ENCODE peak calls at places on chromosomes 2 and 18, in eight cellular contexts. One of them, this sample, is unnamed.

GRCh38 chr2:133871810-133872209 is 303.5 kb upstream of the NCKAP5 start:
- DNase-seq in central memory CD4-positive, alpha-beta T cell: no peak
- DNase-seq in choroid plexus epithelial cell: no peak
- DNase-seq in ecto neural progenitor cell: no peak
- DNase-seq in dermis blood vessel endothelial cell: no peak
- DNase-seq in HTR-8/SVneo: no peak
- DNase-seq in stromal cell of bone marrow: peak
- DNase-seq in stimulated activated CD4-positive, alpha-beta T cell treated with anti-CD3 and anti-CD28 coated beads, Interleukin-1b, Interleukin-23, amount 100 ng/mL, for 24 hours: no peak
- DNase-seq in this sample: no peak

GRCh38 chr2:71156531-71156930 is 26.1 kb downstream of the MPHOSPH10 start:
- DNase-seq in stimulated activated CD4-positive, alpha-beta T cell treated with anti-CD3 and anti-CD28 coated beads, Interleukin-1b, Interleukin-23, amount 100 ng/mL, for 24 hours: no peak
- DNase-seq in central memory CD4-positive, alpha-beta T cell: no peak
- DNase-seq in stromal cell of bone marrow: no peak
- DNase-seq in dermis blood vessel endothelial cell: no peak
- DNase-seq in HTR-8/SVneo: no peak
- DNase-seq in choroid plexus epithelial cell: peak
- DNase-seq in ecto neural progenitor cell: no peak
- DNase-seq in this sample: no peak

GRCh38 chr2:9889812-9890261 is 46.6 kb downstream of the TAF1B start:
- DNase-seq in stimulated activated CD4-positive, alpha-beta T cell treated with anti-CD3 and anti-CD28 coated beads, Interleukin-1b, Interleukin-23, amount 100 ng/mL, for 24 hours: no peak
- DNase-seq in HTR-8/SVneo: no peak
- DNase-seq in stromal cell of bone marrow: no peak
- DNase-seq in central memory CD4-positive, alpha-beta T cell: no peak
- DNase-seq in ecto neural progenitor cell: no peak
- DNase-seq in choroid plexus epithelial cell: peak
- DNase-seq in dermis blood vessel endothelial cell: peak
- DNase-seq in this sample: no peak

GRCh38 chr2:165825041-165825440 is 31.0 kb upstream of the GALNT3 start:
- DNase-seq in central memory CD4-positive, alpha-beta T cell: no peak
- DNase-seq in stimulated activated CD4-positive, alpha-beta T cell treated with anti-CD3 and anti-CD28 coated beads, Interleukin-1b, Interleukin-23, amount 100 ng/mL, for 24 hours: no peak
- DNase-seq in ecto neural progenitor cell: no peak
- DNase-seq in stromal cell of bone marrow: no peak
- DNase-seq in dermis blood vessel endothelial cell: no peak
- DNase-seq in choroid plexus epithelial cell: peak
- DNase-seq in HTR-8/SVneo: no peak
- DNase-seq in this sample: no peak

GRCh38 chr18:61628085-61628484 is 264.7 kb downstream of the RNF152 start:
- DNase-seq in central memory CD4-positive, alpha-beta T cell: no peak
- DNase-seq in stromal cell of bone marrow: no peak
- DNase-seq in choroid plexus epithelial cell: no peak
- DNase-seq in ecto neural progenitor cell: no peak
- DNase-seq in HTR-8/SVneo: no peak
- DNase-seq in dermis blood vessel endothelial cell: peak
- DNase-seq in stimulated activated CD4-positive, alpha-beta T cell treated with anti-CD3 and anti-CD28 coated beads, Interleukin-1b, Interleukin-23, amount 100 ng/mL, for 24 hours: no peak
- DNase-seq in this sample: no peak

GRCh38 chr2:32008811-32009478 is 1.9 kb downstream of the MEMO1 start:
- DNase-seq in central memory CD4-positive, alpha-beta T cell: peak
- DNase-seq in HTR-8/SVneo: no peak
- DNase-seq in choroid plexus epithelial cell: peak
- DNase-seq in dermis blood vessel endothelial cell: peak
- DNase-seq in stromal cell of bone marrow: no peak
- DNase-seq in ecto neural progenitor cell: no peak
- DNase-seq in stimulated activated CD4-positive, alpha-beta T cell treated with anti-CD3 and anti-CD28 coated beads, Interleukin-1b, Interleukin-23, amount 100 ng/mL, for 24 hours: no peak
- DNase-seq in this sample: no peak

GRCh38 chr2:1830936-1831616 is 86.8 kb upstream of the PXDN start:
- DNase-seq in stimulated activated CD4-positive, alpha-beta T cell treated with anti-CD3 and anti-CD28 coated beads, Interleukin-1b, Interleukin-23, amount 100 ng/mL, for 24 hours: no peak
- DNase-seq in HTR-8/SVneo: no peak
- DNase-seq in dermis blood vessel endothelial cell: no peak
- DNase-seq in central memory CD4-positive, alpha-beta T cell: no peak
- DNase-seq in stromal cell of bone marrow: no peak
- DNase-seq in ecto neural progenitor cell: no peak
- DNase-seq in choroid plexus epithelial cell: peak
- DNase-seq in this sample: no peak

GRCh38 chr2:144480257-144480656 is 39.7 kb downstream of the ZEB2 start:
- DNase-seq in ecto neural progenitor cell: no peak
- DNase-seq in stromal cell of bone marrow: no peak
- DNase-seq in HTR-8/SVneo: no peak
- DNase-seq in stimulated activated CD4-positive, alpha-beta T cell treated with anti-CD3 and anti-CD28 coated beads, Interleukin-1b, Interleukin-23, amount 100 ng/mL, for 24 hours: no peak
- DNase-seq in central memory CD4-positive, alpha-beta T cell: no peak
- DNase-seq in choroid plexus epithelial cell: peak
- DNase-seq in dermis blood vessel endothelial cell: peak
- DNase-seq in this sample: no peak

GRCh38 chr2:231745303-231746038 is 35.6 kb downstream of the PDE6D start:
- DNase-seq in ecto neural progenitor cell: no peak
- DNase-seq in dermis blood vessel endothelial cell: no peak
- DNase-seq in stimulated activated CD4-positive, alpha-beta T cell treated with anti-CD3 and anti-CD28 coated beads, Interleukin-1b, Interleukin-23, amount 100 ng/mL, for 24 hours: no peak
- DNase-seq in HTR-8/SVneo: no peak
- DNase-seq in choroid plexus epithelial cell: no peak
- DNase-seq in stromal cell of bone marrow: no peak
- DNase-seq in central memory CD4-positive, alpha-beta T cell: no peak
- DNase-seq in this sample: no peak

GRCh38 chr2:206277503-206277902 is 3.0 kb downstream of the ZDBF2 start:
- DNase-seq in dermis blood vessel endothelial cell: no peak
- DNase-seq in stromal cell of bone marrow: no peak
- DNase-seq in ecto neural progenitor cell: no peak
- DNase-seq in stimulated activated CD4-positive, alpha-beta T cell treated with anti-CD3 and anti-CD28 coated beads, Interleukin-1b, Interleukin-23, amount 100 ng/mL, for 24 hours: no peak
- DNase-seq in central memory CD4-positive, alpha-beta T cell: no peak
- DNase-seq in HTR-8/SVneo: no peak
- DNase-seq in choroid plexus epithelial cell: no peak
- DNase-seq in this sample: no peak

GRCh38 chr2:70083344-70084156 is 3.7 kb upstream of the PCBP1 start:
- DNase-seq in stromal cell of bone marrow: no peak
- DNase-seq in choroid plexus epithelial cell: no peak
- DNase-seq in ecto neural progenitor cell: no peak
- DNase-seq in central memory CD4-positive, alpha-beta T cell: no peak
- DNase-seq in stimulated activated CD4-positive, alpha-beta T cell treated with anti-CD3 and anti-CD28 coated beads, Interleukin-1b, Interleukin-23, amount 100 ng/mL, for 24 hours: no peak
- DNase-seq in dermis blood vessel endothelial cell: no peak
- DNase-seq in HTR-8/SVneo: no peak
- DNase-seq in this sample: no peak

GRCh38 chr2:98726172-98726725 is 4.7 kb downstream of the MGAT4A start:
- DNase-seq in stromal cell of bone marrow: no peak
- DNase-seq in choroid plexus epithelial cell: no peak
- DNase-seq in central memory CD4-positive, alpha-beta T cell: no peak
- DNase-seq in ecto neural progenitor cell: no peak
- DNase-seq in stimulated activated CD4-positive, alpha-beta T cell treated with anti-CD3 and anti-CD28 coated beads, Interleukin-1b, Interleukin-23, amount 100 ng/mL, for 24 hours: no peak
- DNase-seq in HTR-8/SVneo: no peak
- DNase-seq in dermis blood vessel endothelial cell: peak
- DNase-seq in this sample: no peak

GRCh38 chr2:170929686-170930050 is 615 bp downstream of the GORASP2 start:
- DNase-seq in stimulated activated CD4-positive, alpha-beta T cell treated with anti-CD3 and anti-CD28 coated beads, Interleukin-1b, Interleukin-23, amount 100 ng/mL, for 24 hours: peak
- DNase-seq in HTR-8/SVneo: peak
- DNase-seq in stromal cell of bone marrow: no peak
- DNase-seq in choroid plexus epithelial cell: peak
- DNase-seq in central memory CD4-positive, alpha-beta T cell: no peak
- DNase-seq in ecto neural progenitor cell: peak
- DNase-seq in dermis blood vessel endothelial cell: peak
- DNase-seq in this sample: no peak

GRCh38 chr2:235510305-235510704 is 16.5 kb downstream of the AGAP1 start:
- DNase-seq in ecto neural progenitor cell: no peak
- DNase-seq in choroid plexus epithelial cell: no peak
- DNase-seq in stimulated activated CD4-positive, alpha-beta T cell treated with anti-CD3 and anti-CD28 coated beads, Interleukin-1b, Interleukin-23, amount 100 ng/mL, for 24 hours: no peak
- DNase-seq in HTR-8/SVneo: no peak
- DNase-seq in stromal cell of bone marrow: no peak
- DNase-seq in central memory CD4-positive, alpha-beta T cell: no peak
- DNase-seq in dermis blood vessel endothelial cell: no peak
- DNase-seq in this sample: no peak

GRCh38 chr2:224033601-224034000 is 5.5 kb downstream of the SERPINE2 start:
- DNase-seq in stromal cell of bone marrow: no peak
- DNase-seq in HTR-8/SVneo: no peak
- DNase-seq in dermis blood vessel endothelial cell: no peak
- DNase-seq in choroid plexus epithelial cell: no peak
- DNase-seq in ecto neural progenitor cell: no peak
- DNase-seq in central memory CD4-positive, alpha-beta T cell: no peak
- DNase-seq in stimulated activated CD4-positive, alpha-beta T cell treated with anti-CD3 and anti-CD28 coated beads, Interleukin-1b, Interleukin-23, amount 100 ng/mL, for 24 hours: no peak
- DNase-seq in this sample: no peak

GRCh38 chr2:3097804-3098203 is 279.8 kb downstream of the EIPR1 start:
- DNase-seq in stimulated activated CD4-positive, alpha-beta T cell treated with anti-CD3 and anti-CD28 coated beads, Interleukin-1b, Interleukin-23, amount 100 ng/mL, for 24 hours: no peak
- DNase-seq in dermis blood vessel endothelial cell: no peak
- DNase-seq in central memory CD4-positive, alpha-beta T cell: no peak
- DNase-seq in HTR-8/SVneo: no peak
- DNase-seq in ecto neural progenitor cell: no peak
- DNase-seq in choroid plexus epithelial cell: no peak
- DNase-seq in stromal cell of bone marrow: no peak
- DNase-seq in this sample: no peak

GRCh38 chr2:164911832-164912231 is 43.5 kb downstream of the SLC38A11 start:
- DNase-seq in stimulated activated CD4-positive, alpha-beta T cell treated with anti-CD3 and anti-CD28 coated beads, Interleukin-1b, Interleukin-23, amount 100 ng/mL, for 24 hours: no peak
- DNase-seq in stromal cell of bone marrow: no peak
- DNase-seq in dermis blood vessel endothelial cell: no peak
- DNase-seq in HTR-8/SVneo: no peak
- DNase-seq in ecto neural progenitor cell: no peak
- DNase-seq in central memory CD4-positive, alpha-beta T cell: no peak
- DNase-seq in choroid plexus epithelial cell: no peak
- DNase-seq in this sample: no peak

GRCh38 chr2:170253721-170254230 is 75.8 kb downstream of the MYO3B start:
- DNase-seq in stromal cell of bone marrow: no peak
- DNase-seq in dermis blood vessel endothelial cell: no peak
- DNase-seq in HTR-8/SVneo: no peak
- DNase-seq in ecto neural progenitor cell: no peak
- DNase-seq in choroid plexus epithelial cell: no peak
- DNase-seq in stimulated activated CD4-positive, alpha-beta T cell treated with anti-CD3 and anti-CD28 coated beads, Interleukin-1b, Interleukin-23, amount 100 ng/mL, for 24 hours: no peak
- DNase-seq in central memory CD4-positive, alpha-beta T cell: no peak
- DNase-seq in this sample: no peak

GRCh38 chr2:5521462-5521861 is 170.7 kb upstream of the SOX11 start:
- DNase-seq in HTR-8/SVneo: no peak
- DNase-seq in choroid plexus epithelial cell: no peak
- DNase-seq in stromal cell of bone marrow: no peak
- DNase-seq in ecto neural progenitor cell: no peak
- DNase-seq in stimulated activated CD4-positive, alpha-beta T cell treated with anti-CD3 and anti-CD28 coated beads, Interleukin-1b, Interleukin-23, amount 100 ng/mL, for 24 hours: no peak
- DNase-seq in dermis blood vessel endothelial cell: no peak
- DNase-seq in central memory CD4-positive, alpha-beta T cell: no peak
- DNase-seq in this sample: no peak

GRCh38 chr18:48877941-48878340 is 72.8 kb downstream of the SMAD7 start:
- DNase-seq in ecto neural progenitor cell: no peak
- DNase-seq in stromal cell of bone marrow: no peak
- DNase-seq in dermis blood vessel endothelial cell: no peak
- DNase-seq in stimulated activated CD4-positive, alpha-beta T cell treated with anti-CD3 and anti-CD28 coated beads, Interleukin-1b, Interleukin-23, amount 100 ng/mL, for 24 hours: no peak
- DNase-seq in HTR-8/SVneo: no peak
- DNase-seq in central memory CD4-positive, alpha-beta T cell: no peak
- DNase-seq in choroid plexus epithelial cell: no peak
- DNase-seq in this sample: no peak

GRCh38 chr18:66346833-66347595 is 256.9 kb downstream of the CDH19 start:
- DNase-seq in dermis blood vessel endothelial cell: no peak
- DNase-seq in central memory CD4-positive, alpha-beta T cell: no peak
- DNase-seq in ecto neural progenitor cell: no peak
- DNase-seq in HTR-8/SVneo: no peak
- DNase-seq in stromal cell of bone marrow: no peak
- DNase-seq in stimulated activated CD4-positive, alpha-beta T cell treated with anti-CD3 and anti-CD28 coated beads, Interleukin-1b, Interleukin-23, amount 100 ng/mL, for 24 hours: no peak
- DNase-seq in choroid plexus epithelial cell: no peak
- DNase-seq in this sample: no peak

GRCh38 chr2:229454934-229455631 is 184.0 kb upstream of the PID1 start:
- DNase-seq in HTR-8/SVneo: peak
- DNase-seq in choroid plexus epithelial cell: peak
- DNase-seq in stimulated activated CD4-positive, alpha-beta T cell treated with anti-CD3 and anti-CD28 coated beads, Interleukin-1b, Interleukin-23, amount 100 ng/mL, for 24 hours: no peak
- DNase-seq in ecto neural progenitor cell: no peak
- DNase-seq in stromal cell of bone marrow: peak
- DNase-seq in dermis blood vessel endothelial cell: peak
- DNase-seq in central memory CD4-positive, alpha-beta T cell: no peak
- DNase-seq in this sample: no peak

GRCh38 chr18:47120428-47120827 is 29.9 kb downstream of the HDHD2 start:
- DNase-seq in stromal cell of bone marrow: no peak
- DNase-seq in ecto neural progenitor cell: no peak
- DNase-seq in choroid plexus epithelial cell: no peak
- DNase-seq in dermis blood vessel endothelial cell: no peak
- DNase-seq in HTR-8/SVneo: no peak
- DNase-seq in central memory CD4-positive, alpha-beta T cell: no peak
- DNase-seq in stimulated activated CD4-positive, alpha-beta T cell treated with anti-CD3 and anti-CD28 coated beads, Interleukin-1b, Interleukin-23, amount 100 ng/mL, for 24 hours: no peak
- DNase-seq in this sample: no peak

GRCh38 chr2:217402622-217403383 is 542.9 kb upstream of the TNP1 start:
- DNase-seq in HTR-8/SVneo: no peak
- DNase-seq in central memory CD4-positive, alpha-beta T cell: no peak
- DNase-seq in stimulated activated CD4-positive, alpha-beta T cell treated with anti-CD3 and anti-CD28 coated beads, Interleukin-1b, Interleukin-23, amount 100 ng/mL, for 24 hours: no peak
- DNase-seq in dermis blood vessel endothelial cell: no peak
- DNase-seq in ecto neural progenitor cell: no peak
- DNase-seq in choroid plexus epithelial cell: no peak
- DNase-seq in stromal cell of bone marrow: no peak
- DNase-seq in this sample: no peak

GRCh38 chr2:190533968-190534309 is 583 bp downstream of the NEMP2 start:
- DNase-seq in choroid plexus epithelial cell: peak
- DNase-seq in stimulated activated CD4-positive, alpha-beta T cell treated with anti-CD3 and anti-CD28 coated beads, Interleukin-1b, Interleukin-23, amount 100 ng/mL, for 24 hours: peak
- DNase-seq in ecto neural progenitor cell: no peak
- DNase-seq in dermis blood vessel endothelial cell: no peak
- DNase-seq in HTR-8/SVneo: no peak
- DNase-seq in central memory CD4-positive, alpha-beta T cell: peak
- DNase-seq in stromal cell of bone marrow: no peak
- DNase-seq in this sample: no peak

GRCh38 chr18:24185805-24186204 is 46.9 kb downstream of the CABYR start:
- DNase-seq in dermis blood vessel endothelial cell: no peak
- DNase-seq in stimulated activated CD4-positive, alpha-beta T cell treated with anti-CD3 and anti-CD28 coated beads, Interleukin-1b, Interleukin-23, amount 100 ng/mL, for 24 hours: no peak
- DNase-seq in ecto neural progenitor cell: no peak
- DNase-seq in central memory CD4-positive, alpha-beta T cell: no peak
- DNase-seq in stromal cell of bone marrow: no peak
- DNase-seq in HTR-8/SVneo: no peak
- DNase-seq in choroid plexus epithelial cell: peak
- DNase-seq in this sample: no peak

GRCh38 chr2:8692783-8693768 is 11.2 kb downstream of the ID2 start:
- DNase-seq in dermis blood vessel endothelial cell: peak
- DNase-seq in stromal cell of bone marrow: no peak
- DNase-seq in HTR-8/SVneo: no peak
- DNase-seq in choroid plexus epithelial cell: no peak
- DNase-seq in central memory CD4-positive, alpha-beta T cell: no peak
- DNase-seq in stimulated activated CD4-positive, alpha-beta T cell treated with anti-CD3 and anti-CD28 coated beads, Interleukin-1b, Interleukin-23, amount 100 ng/mL, for 24 hours: peak
- DNase-seq in ecto neural progenitor cell: peak
- DNase-seq in this sample: peak

GRCh38 chr2:20962939-20963543 is 80.8 kb downstream of the APOB start:
- DNase-seq in stromal cell of bone marrow: peak
- DNase-seq in HTR-8/SVneo: peak
- DNase-seq in stimulated activated CD4-positive, alpha-beta T cell treated with anti-CD3 and anti-CD28 coated beads, Interleukin-1b, Interleukin-23, amount 100 ng/mL, for 24 hours: peak
- DNase-seq in ecto neural progenitor cell: peak
- DNase-seq in choroid plexus epithelial cell: peak
- DNase-seq in central memory CD4-positive, alpha-beta T cell: peak
- DNase-seq in dermis blood vessel endothelial cell: peak
- DNase-seq in this sample: peak

GRCh38 chr2:134611316-134611715 is 107.5 kb downstream of the TMEM163 start:
- DNase-seq in ecto neural progenitor cell: no peak
- DNase-seq in dermis blood vessel endothelial cell: no peak
- DNase-seq in central memory CD4-positive, alpha-beta T cell: no peak
- DNase-seq in choroid plexus epithelial cell: no peak
- DNase-seq in HTR-8/SVneo: no peak
- DNase-seq in stromal cell of bone marrow: no peak
- DNase-seq in stimulated activated CD4-positive, alpha-beta T cell treated with anti-CD3 and anti-CD28 coated beads, Interleukin-1b, Interleukin-23, amount 100 ng/mL, for 24 hours: no peak
- DNase-seq in this sample: no peak

GRCh38 chr2:3637692-3638455 is 20.1 kb upstream of the ALLC start:
- DNase-seq in choroid plexus epithelial cell: no peak
- DNase-seq in stromal cell of bone marrow: no peak
- DNase-seq in central memory CD4-positive, alpha-beta T cell: no peak
- DNase-seq in HTR-8/SVneo: no peak
- DNase-seq in ecto neural progenitor cell: peak
- DNase-seq in dermis blood vessel endothelial cell: no peak
- DNase-seq in stimulated activated CD4-positive, alpha-beta T cell treated with anti-CD3 and anti-CD28 coated beads, Interleukin-1b, Interleukin-23, amount 100 ng/mL, for 24 hours: no peak
- DNase-seq in this sample: no peak

GRCh38 chr2:35933031-35933430 is 422.5 kb upstream of the CRIM1 start:
- DNase-seq in dermis blood vessel endothelial cell: no peak
- DNase-seq in HTR-8/SVneo: no peak
- DNase-seq in ecto neural progenitor cell: no peak
- DNase-seq in choroid plexus epithelial cell: no peak
- DNase-seq in stromal cell of bone marrow: no peak
- DNase-seq in stimulated activated CD4-positive, alpha-beta T cell treated with anti-CD3 and anti-CD28 coated beads, Interleukin-1b, Interleukin-23, amount 100 ng/mL, for 24 hours: no peak
- DNase-seq in central memory CD4-positive, alpha-beta T cell: no peak
- DNase-seq in this sample: no peak

GRCh38 chr2:62826141-62826540 is 120.6 kb downstream of the EHBP1 start:
- DNase-seq in dermis blood vessel endothelial cell: peak
- DNase-seq in choroid plexus epithelial cell: peak
- DNase-seq in stromal cell of bone marrow: no peak
- DNase-seq in HTR-8/SVneo: peak
- DNase-seq in stimulated activated CD4-positive, alpha-beta T cell treated with anti-CD3 and anti-CD28 coated beads, Interleukin-1b, Interleukin-23, amount 100 ng/mL, for 24 hours: no peak
- DNase-seq in central memory CD4-positive, alpha-beta T cell: no peak
- DNase-seq in ecto neural progenitor cell: no peak
- DNase-seq in this sample: no peak

GRCh38 chr2:25842155-25842554 is 36.1 kb downstream of the ASXL2 start:
- DNase-seq in stimulated activated CD4-positive, alpha-beta T cell treated with anti-CD3 and anti-CD28 coated beads, Interleukin-1b, Interleukin-23, amount 100 ng/mL, for 24 hours: no peak
- DNase-seq in stromal cell of bone marrow: no peak
- DNase-seq in dermis blood vessel endothelial cell: peak
- DNase-seq in central memory CD4-positive, alpha-beta T cell: no peak
- DNase-seq in HTR-8/SVneo: no peak
- DNase-seq in choroid plexus epithelial cell: no peak
- DNase-seq in ecto neural progenitor cell: no peak
- DNase-seq in this sample: no peak

GRCh38 chr2:102013200-102014040 is 21.7 kb downstream of the IL1R2 start:
- DNase-seq in stimulated activated CD4-positive, alpha-beta T cell treated with anti-CD3 and anti-CD28 coated beads, Interleukin-1b, Interleukin-23, amount 100 ng/mL, for 24 hours: no peak
- DNase-seq in ecto neural progenitor cell: no peak
- DNase-seq in stromal cell of bone marrow: no peak
- DNase-seq in central memory CD4-positive, alpha-beta T cell: no peak
- DNase-seq in choroid plexus epithelial cell: peak
- DNase-seq in HTR-8/SVneo: no peak
- DNase-seq in dermis blood vessel endothelial cell: no peak
- DNase-seq in this sample: no peak

This sample was measured in K562.